ENCODE peak calls at places on chromosomes 4 and X, in nine cellular contexts. J is retina, H is GM03348, W is upper lobe of right lung, L is left lung, D is T-helper 2 cell, S is cerebellum, A is GM06990, X is KG1. U is an unnamed sample.

GRCh38 chr4:82899339-82899738 is 1.2 kb upstream of the THAP9 start:
- DNase-seq in X (no peak), D (no peak), L (no peak), H (no peak), J (no peak), A (no peak), W (no peak), S (no peak), U (no peak)

GRCh38 chrX:34918091-34918736 is 24.4 kb upstream of the FAM47B start:
- DNase-seq in S (no peak), W (no peak), A (no peak), D (no peak), J (no peak), H (peak), L (no peak), X (no peak), U (no peak)

GRCh38 chr4:110033994-110034393 is 121.3 kb downstream of the EGF start:
- DNase-seq in D (peak), S (no peak), X (no peak), L (peak), J (no peak), W (no peak), A (peak), H (no peak), U (no peak)

GRCh38 chrX:24493740-24494543 is 28.9 kb downstream of the PDK3 start:
- DNase-seq in A (no peak), J (no peak), S (no peak), D (no peak), W (no peak), H (no peak), X (no peak), L (no peak), U (no peak)

GRCh38 chr4:9924750-9925149 is 96.5 kb downstream of the SLC2A9 start:
- DNase-seq in J (no peak), X (no peak), L (no peak), D (no peak), A (no peak), S (no peak), H (peak), W (no peak), U (no peak)

GRCh38 chrX:14496674-14497073 is 32.7 kb upstream of the GLRA2 start:
- DNase-seq in A (no peak), H (no peak), L (no peak), S (no peak), W (no peak), J (no peak), D (no peak), X (no peak), U (no peak)

GRCh38 chrX:42746606-42747005 is 31.4 kb downstream of the PPP1R2C start:
- DNase-seq in L (no peak), S (no peak), A (no peak), X (no peak), W (no peak), D (no peak), H (peak), J (no peak), U (no peak)

GRCh38 chr4:6470502-6471302 is 1.7 kb downstream of the PPP2R2C start:
- DNase-seq in L (no peak), H (peak), S (peak), D (peak), X (no peak), A (no peak), J (peak), W (peak), U (peak)

GRCh38 chrX:479273-479981 is 92.7 kb upstream of the PPP2R3B start:
- DNase-seq in D (peak), J (no peak), W (no peak), A (no peak), X (no peak), H (no peak), S (no peak), L (no peak), U (no peak)

GRCh38 chr4:182293836-182294235 is 50.6 kb downstream of the TENM3 start:
- DNase-seq in W (no peak), A (no peak), D (no peak), H (no peak), S (no peak), L (no peak), J (no peak), X (no peak), U (no peak)

GRCh38 chr4:85102606-85103005 is 136.1 kb upstream of the WDFY3 start:
- DNase-seq in S (no peak), D (no peak), X (no peak), L (no peak), J (no peak), A (no peak), W (no peak), H (no peak), U (no peak)

GRCh38 chrX:42109428-42109827 is 186.1 kb upstream of the CASK start:
- DNase-seq in S (no peak), L (no peak), J (no peak), D (no peak), H (no peak), A (no peak), X (no peak), W (no peak), U (no peak)

GRCh38 chr4:23889814-23890269 is at the start of gene PPARGC1A:
- DNase-seq in W (peak), D (peak), X (no peak), J (peak), H (no peak), L (peak), S (peak), A (no peak), U (peak)

GRCh38 chr4:46656071-46656470 is 253.0 kb downstream of the COX7B2 start:
- DNase-seq in W (no peak), H (no peak), L (no peak), J (no peak), S (no peak), D (no peak), A (no peak), X (no peak), U (no peak)

GRCh38 chrX:141467442-141467841 is 117.1 kb downstream of the SPANXA1 start:
- DNase-seq in J (no peak), A (no peak), H (no peak), L (no peak), S (no peak), D (no peak), X (no peak), W (no peak), U (no peak)

GRCh38 chrX:12567857-12568256 is 223.4 kb upstream of the PRPS2 start:
- DNase-seq in A (no peak), J (no peak), X (no peak), S (no peak), D (no peak), H (peak), L (no peak), W (no peak), U (no peak)

GRCh38 chr4:98113005-98113404 is 30.3 kb downstream of the STPG2 start:
- DNase-seq in W (no peak), S (peak), X (no peak), L (no peak), H (peak), D (peak), J (peak), A (no peak), U (peak)

GRCh38 chr4:113088050-113088449 is 38.6 kb downstream of the ANK2 start:
- DNase-seq in S (no peak), L (no peak), J (no peak), H (no peak), W (no peak), X (no peak), D (no peak), A (no peak), U (no peak)

GRCh38 chr4:158155656-158156356 is 17.0 kb downstream of the GASK1B start:
- DNase-seq in L (no peak), W (no peak), J (no peak), A (no peak), X (no peak), H (no peak), D (no peak), S (no peak), U (no peak)

GRCh38 chrX:10622197-10622596 is 1.8 kb upstream of the MID1 start:
- DNase-seq in W (no peak), S (no peak), L (no peak), J (no peak), A (no peak), H (no peak), X (no peak), D (no peak), U (no peak)

U was measured in nephron progenitor cell.